ENCODE peak calls at places on chromosomes 7 and 10, in four cellular contexts. One of them, this sample, is unnamed.

GRCh38 chr10:102752934-102753664 is 9.4 kb downstream of the WBP1L start:
- DNase-seq in stomach: no peak
- DNase-seq in CD4-positive, CD25-positive, alpha-beta regulatory T cell: peak; percentile 62
- DNase-seq in tibial artery: peak; percentile 58
- DNase-seq in this sample: peak; percentile 50

GRCh38 chr10:113735913-113736312 is 15.6 kb upstream of the PLEKHS1 start:
- DNase-seq in stomach: no peak
- DNase-seq in CD4-positive, CD25-positive, alpha-beta regulatory T cell: no peak
- DNase-seq in tibial artery: no peak
- DNase-seq in this sample: no peak

GRCh38 chr10:92263396-92263795 is 27.5 kb downstream of the CPEB3 start:
- DNase-seq in stomach: no peak
- DNase-seq in CD4-positive, CD25-positive, alpha-beta regulatory T cell: no peak
- DNase-seq in tibial artery: no peak
- DNase-seq in this sample: no peak

GRCh38 chr7:27180431-27181175 is 4.4 kb downstream of the HOXA11 start:
- DNase-seq in stomach: no peak
- DNase-seq in CD4-positive, CD25-positive, alpha-beta regulatory T cell: no peak
- DNase-seq in tibial artery: peak; percentile 18
- DNase-seq in this sample: peak; percentile 2

GRCh38 chr10:27661511-27662286 is 83.9 kb downstream of the MKX start:
- DNase-seq in stomach: no peak
- DNase-seq in CD4-positive, CD25-positive, alpha-beta regulatory T cell: no peak
- DNase-seq in tibial artery: no peak
- DNase-seq in this sample: no peak

GRCh38 chr7:93697901-93698300 is 123.4 kb upstream of the CALCR start:
- DNase-seq in stomach: no peak
- DNase-seq in CD4-positive, CD25-positive, alpha-beta regulatory T cell: no peak
- DNase-seq in tibial artery: no peak
- DNase-seq in this sample: no peak

GRCh38 chr7:129635300-129636029 is 23.9 kb downstream of the NRF1 start:
- DNase-seq in stomach: peak; percentile 61
- DNase-seq in CD4-positive, CD25-positive, alpha-beta regulatory T cell: peak; percentile 81
- DNase-seq in tibial artery: peak; percentile 64
- DNase-seq in this sample: peak; percentile 75

GRCh38 chr7:88396295-88396947 is 89.7 kb upstream of the STEAP4 start:
- DNase-seq in stomach: no peak
- DNase-seq in CD4-positive, CD25-positive, alpha-beta regulatory T cell: no peak
- DNase-seq in tibial artery: no peak
- DNase-seq in this sample: no peak

GRCh38 chr7:129599174-129599573 is 12.3 kb upstream of the NRF1 start:
- DNase-seq in stomach: no peak
- DNase-seq in CD4-positive, CD25-positive, alpha-beta regulatory T cell: no peak
- DNase-seq in tibial artery: no peak
- DNase-seq in this sample: no peak

GRCh38 chr7:44145969-44146897 is 5.1 kb upstream of the MYL7 start:
- DNase-seq in stomach: peak; percentile 83
- DNase-seq in CD4-positive, CD25-positive, alpha-beta regulatory T cell: peak; percentile 66
- DNase-seq in tibial artery: peak; percentile 67
- DNase-seq in this sample: peak; percentile 68

GRCh38 chr7:35596061-35596460 is 98.9 kb downstream of the HERPUD2 start:
- DNase-seq in stomach: no peak
- DNase-seq in CD4-positive, CD25-positive, alpha-beta regulatory T cell: no peak
- DNase-seq in tibial artery: no peak
- DNase-seq in this sample: no peak

GRCh38 chr7:16098058-16098457 is 323.3 kb downstream of the CRPPA start:
- DNase-seq in stomach: no peak
- DNase-seq in CD4-positive, CD25-positive, alpha-beta regulatory T cell: no peak
- DNase-seq in tibial artery: no peak
- DNase-seq in this sample: no peak

GRCh38 chr7:261341-262250 is 28.4 kb upstream of the FOXL3 start:
- DNase-seq in stomach: no peak
- DNase-seq in CD4-positive, CD25-positive, alpha-beta regulatory T cell: no peak
- DNase-seq in tibial artery: no peak
- DNase-seq in this sample: no peak

GRCh38 chr7:4818000-4818794 is 42.8 kb downstream of the AP5Z1 start:
- DNase-seq in stomach: no peak
- DNase-seq in CD4-positive, CD25-positive, alpha-beta regulatory T cell: no peak
- DNase-seq in tibial artery: no peak
- DNase-seq in this sample: no peak

GRCh38 chr10:79449181-79450146 is 4.0 kb upstream of the ZCCHC24 start:
- DNase-seq in stomach: peak; percentile 39
- DNase-seq in CD4-positive, CD25-positive, alpha-beta regulatory T cell: no peak
- DNase-seq in tibial artery: no peak
- DNase-seq in this sample: peak; percentile 63

GRCh38 chr7:47634273-47634672 is 52.4 kb upstream of the TNS3 start:
- DNase-seq in stomach: no peak
- DNase-seq in CD4-positive, CD25-positive, alpha-beta regulatory T cell: no peak
- DNase-seq in tibial artery: no peak
- DNase-seq in this sample: no peak

GRCh38 chr7:80087051-80087767 is 47.4 kb upstream of the GNAI1 start:
- DNase-seq in stomach: no peak
- DNase-seq in CD4-positive, CD25-positive, alpha-beta regulatory T cell: no peak
- DNase-seq in tibial artery: no peak
- DNase-seq in this sample: no peak

GRCh38 chr10:21692909-21693308 is 158.9 kb downstream of the MLLT10 start:
- DNase-seq in stomach: no peak
- DNase-seq in CD4-positive, CD25-positive, alpha-beta regulatory T cell: no peak
- DNase-seq in tibial artery: no peak
- DNase-seq in this sample: no peak

GRCh38 chr10:114634607-114634974 is 23.5 kb downstream of the ABLIM1 start:
- DNase-seq in stomach: no peak
- DNase-seq in CD4-positive, CD25-positive, alpha-beta regulatory T cell: no peak
- DNase-seq in tibial artery: peak; percentile 90
- DNase-seq in this sample: no peak

GRCh38 chr7:137944168-137944567 is 57.7 kb downstream of the CREB3L2 start:
- DNase-seq in stomach: no peak
- DNase-seq in CD4-positive, CD25-positive, alpha-beta regulatory T cell: no peak
- DNase-seq in tibial artery: no peak
- DNase-seq in this sample: no peak
- H3K4me3 ChIP-seq in stomach: no peak overlapping the region
- H3K4me3 ChIP-seq in CD4-positive, CD25-positive, alpha-beta regulatory T cell: no peak overlapping the region
- H3K4me3 ChIP-seq in tibial artery: no peak overlapping the region
- H3K4me3 ChIP-seq in this sample: no peak overlapping the region

DNA sequence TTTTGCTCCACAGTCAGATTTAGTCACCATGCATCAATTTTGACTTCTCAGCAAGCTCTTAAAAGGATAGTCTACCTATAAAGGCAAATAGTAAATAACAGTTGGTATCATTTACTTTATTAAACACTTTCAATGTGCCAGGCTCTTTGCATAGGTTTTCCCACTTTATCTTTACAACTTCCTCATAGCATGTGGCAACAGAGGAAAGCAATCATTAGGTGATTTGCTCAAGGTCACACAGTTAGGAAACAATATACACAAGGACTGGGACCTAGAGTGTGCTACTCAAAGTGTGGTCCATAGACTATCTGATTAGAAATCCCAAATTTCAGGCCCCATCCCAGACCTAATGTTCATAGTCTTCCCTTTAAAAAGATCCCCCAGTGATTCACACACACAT is 212.3 kb downstream of the MTERF1 start:
- DNase-seq in stomach: no peak
- DNase-seq in CD4-positive, CD25-positive, alpha-beta regulatory T cell: no peak
- DNase-seq in tibial artery: no peak
- DNase-seq in this sample: no peak
- H3K27ac ChIP-seq in stomach: no peak overlapping the region
- H3K27ac ChIP-seq in CD4-positive, CD25-positive, alpha-beta regulatory T cell: no peak overlapping the region
- H3K27ac ChIP-seq in tibial artery: no peak overlapping the region
- H3K27ac ChIP-seq in this sample: no peak overlapping the region

DNA sequence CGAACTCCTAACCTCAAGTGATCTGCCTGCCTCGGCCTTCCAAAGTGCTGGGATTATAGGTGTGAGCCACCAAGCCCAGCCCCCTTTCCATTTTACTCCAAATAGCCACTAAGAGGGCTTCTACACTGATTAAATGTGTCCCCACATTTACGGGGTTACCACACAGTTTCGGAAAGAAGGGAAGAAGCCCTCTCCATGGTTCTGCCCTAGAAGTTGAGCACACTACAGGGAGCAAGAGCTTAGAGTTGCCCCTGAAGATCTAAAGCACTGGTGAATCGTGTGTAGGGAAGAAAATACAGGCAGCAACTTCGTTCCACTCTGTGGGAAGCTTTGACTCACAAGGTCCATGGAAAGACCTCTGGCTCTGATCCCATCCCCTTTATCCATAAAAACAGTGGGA is 133.0 kb upstream of the PRKCQ start:
- DNase-seq in stomach: no peak
- DNase-seq in CD4-positive, CD25-positive, alpha-beta regulatory T cell: no peak
- DNase-seq in tibial artery: no peak
- DNase-seq in this sample: no peak
- H3K9me3 ChIP-seq in stomach: no peaks in the 10 kb centered on the region
- H3K9me3 ChIP-seq in CD4-positive, CD25-positive, alpha-beta regulatory T cell: no peaks in the 10 kb centered on the region
- H3K9me3 ChIP-seq in tibial artery: no peaks in the 10 kb centered on the region
- H3K9me3 ChIP-seq in this sample: no peaks in the 10 kb centered on the region

DNA sequence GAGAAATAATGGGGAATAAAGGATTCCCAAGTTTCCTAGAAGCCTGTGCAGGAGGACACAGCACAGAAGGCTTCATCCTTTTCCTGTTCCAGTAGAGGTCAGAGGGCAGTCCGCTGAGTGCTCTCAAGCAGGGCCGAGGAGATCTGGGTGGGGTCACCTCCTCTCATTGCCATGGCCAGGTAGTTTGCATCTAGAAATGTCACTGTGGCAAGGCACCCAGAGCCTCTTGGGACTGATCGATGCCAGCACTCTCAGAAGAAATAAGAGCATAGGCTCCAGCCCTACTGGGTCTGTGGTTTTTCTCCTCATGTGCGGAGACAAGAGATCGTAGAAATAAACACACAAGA is 7.9 kb downstream of the NUB1 start:
- DNase-seq in stomach: no peak
- DNase-seq in CD4-positive, CD25-positive, alpha-beta regulatory T cell: no peak
- DNase-seq in tibial artery: no peak
- DNase-seq in this sample: no peak
- H3K4me3 ChIP-seq in stomach: peak overlapping the region; percentile 36
- H3K4me3 ChIP-seq in CD4-positive, CD25-positive, alpha-beta regulatory T cell: peak overlapping the region; percentile 83
- H3K4me3 ChIP-seq in tibial artery: no peak overlapping the region
- H3K4me3 ChIP-seq in this sample: no peak overlapping the region

GRCh38 chr7:95772298-95772770 is at the start of gene DYNC1I1:
- DNase-seq in stomach: peak; percentile 61
- DNase-seq in CD4-positive, CD25-positive, alpha-beta regulatory T cell: peak; percentile 19
- DNase-seq in tibial artery: peak; percentile 52
- DNase-seq in this sample: peak; percentile 92
- H3K27ac ChIP-seq in stomach: peak within 1 kb of the TSS; percentile 85
- H3K27ac ChIP-seq in CD4-positive, CD25-positive, alpha-beta regulatory T cell: no peak within 1 kb of the TSS
- H3K27ac ChIP-seq in tibial artery: peak within 1 kb of the TSS; percentile 78
- H3K27ac ChIP-seq in this sample: peak within 1 kb of the TSS; percentile 44

DNA sequence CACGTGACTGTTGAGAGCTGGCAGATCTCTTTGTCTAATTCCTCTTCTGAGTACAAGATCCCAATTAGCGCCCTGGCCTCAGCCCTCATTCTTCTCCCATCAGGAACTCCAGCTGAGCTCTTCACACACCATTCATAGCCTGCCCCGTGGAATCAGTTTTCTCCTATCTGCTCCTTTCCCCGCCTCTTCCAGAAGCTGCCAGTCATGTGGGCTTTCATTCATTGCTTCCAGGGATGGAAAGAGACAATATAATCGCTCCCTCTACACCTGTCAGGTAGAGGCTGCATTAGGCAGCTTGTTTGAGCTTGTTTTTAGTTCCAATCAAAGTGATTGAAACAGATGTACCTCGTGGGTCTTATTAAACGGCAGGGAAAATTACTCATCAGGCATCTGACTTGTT is 515.8 kb downstream of the TYW1 start:
- DNase-seq in stomach: no peak
- DNase-seq in CD4-positive, CD25-positive, alpha-beta regulatory T cell: no peak
- DNase-seq in tibial artery: no peak
- DNase-seq in this sample: peak; percentile 15
- H3K9me3 ChIP-seq in stomach: no peaks in the 10 kb centered on the region
- H3K9me3 ChIP-seq in CD4-positive, CD25-positive, alpha-beta regulatory T cell: no peaks in the 10 kb centered on the region
- H3K9me3 ChIP-seq in tibial artery: no peaks in the 10 kb centered on the region
- H3K9me3 ChIP-seq in this sample: no peaks in the 10 kb centered on the region

This sample was measured in WERI-Rb-1.